ENCODE peak calls at places on chromosomes 3 and 15, in seven cellular contexts. O, Y, P, U, H, L and R are unnamed samples.

GRCh38 chr3:176872771-176873209 is 324.5 kb downstream of the TBL1XR1 start:
- DNase-seq in P (peak), O (peak), U (peak), H (peak), Y (peak), L (no peak), R (peak)

GRCh38 chr3:8835385-8835784 is 66.0 kb upstream of the OXTR start:
- DNase-seq in Y (no peak), P (no peak), U (no peak), L (no peak), O (no peak), H (no peak), R (no peak)

GRCh38 chr3:123780656-123781055 is 103.5 kb downstream of the MYLK start:
- DNase-seq in H (no peak), L (no peak), P (no peak), U (no peak), O (no peak), Y (no peak), R (no peak)

GRCh38 chr3:25542571-25543039 is 114.5 kb downstream of the RARB start:
- DNase-seq in O (no peak), P (no peak), H (no peak), L (no peak), U (no peak), Y (no peak), R (no peak)

GRCh38 chr3:27312044-27312668 is 57.0 kb downstream of the NEK10 start:
- DNase-seq in P (peak), O (no peak), U (no peak), H (peak), L (peak), Y (no peak), R (peak)

GRCh38 chr3:46670000-46670890 is 23.2 kb downstream of the ALS2CL start:
- DNase-seq in Y (no peak), H (no peak), L (no peak), U (no peak), P (no peak), O (peak), R (no peak)

GRCh38 chr15:65824941-65825544 is 33.0 kb upstream of the DENND4A start:
- DNase-seq in O (no peak), H (no peak), P (no peak), U (no peak), Y (no peak), L (no peak), R (peak)

GRCh38 chr15:29369261-29369660 is 99.6 kb upstream of the NSMCE3 start:
- DNase-seq in H (no peak), U (no peak), Y (no peak), L (no peak), O (no peak), P (no peak), R (no peak)

GRCh38 chr3:190083631-190084030 is 37.1 kb downstream of the P3H2 start:
- DNase-seq in P (no peak), L (no peak), Y (no peak), U (no peak), H (no peak), O (no peak), R (peak)

GRCh38 chr3:106728315-106728821 is 648.9 kb upstream of the CCDC54 start:
- DNase-seq in Y (no peak), L (peak), O (no peak), H (no peak), P (peak), U (no peak), R (peak)

GRCh38 chr3:108755686-108756085 is 1.5 kb downstream of the RETNLB start:
- DNase-seq in P (no peak), L (no peak), O (no peak), H (no peak), Y (no peak), U (peak), R (no peak)

GRCh38 chr3:66482005-66482404 is 18.8 kb downstream of the LRIG1 start:
- DNase-seq in P (no peak), L (no peak), O (no peak), H (no peak), U (no peak), Y (no peak), R (no peak)

GRCh38 chr3:66485291-66485968 is 15.4 kb downstream of the LRIG1 start:
- DNase-seq in O (no peak), Y (no peak), H (no peak), P (no peak), L (no peak), U (no peak), R (peak)

GRCh38 chr3:66484106-66484857 is 16.5 kb downstream of the LRIG1 start:
- DNase-seq in O (no peak), L (no peak), P (no peak), Y (no peak), H (no peak), U (no peak), R (no peak)

GRCh38 chr3:66481071-66482001 is 19.5 kb downstream of the LRIG1 start:
- DNase-seq in Y (no peak), H (no peak), O (peak), P (no peak), L (no peak), U (no peak), R (no peak)

GRCh38 chr3:66483006-66483928 is 17.6 kb downstream of the LRIG1 start:
- DNase-seq in U (peak), Y (peak), H (no peak), O (peak), P (peak), L (no peak), R (peak)
- H3K4me3 ChIP-seq in U (no peak), Y (no peak), H (no peak), O (peak), P (no peak), L (no peak), R (no peak)

DNA sequence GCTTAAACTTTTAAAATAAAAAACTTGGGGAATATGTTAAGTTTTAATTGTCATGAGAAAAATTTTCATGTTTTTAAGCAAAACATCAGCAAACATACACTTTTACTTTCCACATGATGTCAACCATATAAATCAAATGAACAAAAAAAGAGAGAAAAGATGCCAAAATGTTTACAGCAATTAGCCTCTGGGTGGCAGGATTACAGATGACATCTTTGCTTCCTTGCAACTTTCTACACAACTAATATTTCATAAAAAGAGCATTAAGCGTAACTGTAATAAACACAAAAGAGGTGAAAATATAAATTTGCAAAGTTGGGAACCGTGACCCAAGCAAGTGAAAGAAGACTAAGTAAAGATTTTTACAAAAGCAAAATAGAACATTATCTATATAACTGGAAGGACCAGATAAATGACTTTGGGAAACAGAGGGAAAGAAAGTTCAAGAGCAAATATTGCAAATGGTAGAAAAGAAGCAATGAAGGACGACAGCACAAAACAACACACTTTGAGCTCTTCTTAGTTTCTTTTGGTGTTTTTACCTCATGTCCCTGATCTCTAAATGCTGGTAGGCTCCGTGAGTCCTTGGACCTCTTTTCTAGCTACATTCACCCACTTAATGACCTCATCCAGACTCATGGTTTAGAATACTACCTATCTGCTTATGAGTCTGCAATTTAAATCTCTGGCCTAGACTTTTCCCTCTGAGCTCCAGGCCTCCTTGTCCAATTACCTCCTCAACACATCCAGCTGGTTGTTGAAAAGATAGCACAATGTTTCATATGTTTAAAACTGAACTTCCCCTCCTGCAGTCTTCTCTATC is 9.4 kb downstream of the TP53BP1 start:
- DNase-seq in Y (no peak), O (no peak), H (peak), U (no peak), P (peak), L (no peak), R (no peak)
- TF ChIP-seq CTCF in Y (peak), O (no peak), H (peak), U (no peak), P (peak), L (peak), R (peak)

GRCh38 chr15:69500339-69500738 is 47.7 kb downstream of the RPLP1 start:
- DNase-seq in U (no peak), O (no peak), Y (no peak), H (no peak), P (no peak), L (no peak), R (no peak)
- H3K4me3 ChIP-seq in U (no peak), O (no peak), Y (no peak), H (no peak), P (no peak), L (no peak), R (no peak)

GRCh38 chr15:52805351-52806283 is 15.5 kb upstream of the ONECUT1 start:
- DNase-seq in P (no peak), H (no peak), Y (no peak), O (no peak), L (no peak), U (peak), R (no peak)
- TF ChIP-seq CTCF in P (peak), H (peak), Y (no peak), O (no peak), L (no peak), U (no peak), R (peak)

GRCh38 chr3:71724171-71724453 is 1.1 kb downstream of the EIF4E3 start:
- DNase-seq in Y (no peak), L (no peak), U (no peak), P (no peak), O (no peak), H (no peak), R (no peak)
- H3K4me3 ChIP-seq in Y (peak), L (peak), U (peak), P (peak), O (peak), H (no peak), R (no peak)

DNA sequence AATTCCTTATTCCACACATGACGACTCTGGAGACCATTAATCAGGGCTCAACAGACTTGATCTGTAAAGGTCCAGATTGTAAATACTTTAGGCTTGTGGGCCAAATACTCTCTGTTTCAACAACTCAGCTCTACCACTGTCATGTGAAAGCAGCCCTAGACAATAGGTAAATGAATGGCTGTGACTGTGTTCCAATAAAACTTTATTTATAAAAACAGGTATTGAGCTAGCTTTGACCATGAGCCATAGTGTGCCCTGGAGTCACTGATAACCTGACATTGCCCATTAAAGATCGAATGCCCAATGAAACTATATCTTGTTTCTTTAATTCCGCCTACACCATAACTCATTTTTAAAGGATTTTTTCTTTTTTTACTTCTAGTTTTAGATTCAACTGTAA is 119.2 kb upstream of the TMC3 start:
- DNase-seq in H (no peak), L (no peak), P (no peak), U (no peak), Y (no peak), O (no peak), R (no peak)
- TF ChIP-seq CTCF in H (no peak), L (no peak), P (no peak), U (no peak), Y (no peak), O (no peak), R (no peak)

DNA sequence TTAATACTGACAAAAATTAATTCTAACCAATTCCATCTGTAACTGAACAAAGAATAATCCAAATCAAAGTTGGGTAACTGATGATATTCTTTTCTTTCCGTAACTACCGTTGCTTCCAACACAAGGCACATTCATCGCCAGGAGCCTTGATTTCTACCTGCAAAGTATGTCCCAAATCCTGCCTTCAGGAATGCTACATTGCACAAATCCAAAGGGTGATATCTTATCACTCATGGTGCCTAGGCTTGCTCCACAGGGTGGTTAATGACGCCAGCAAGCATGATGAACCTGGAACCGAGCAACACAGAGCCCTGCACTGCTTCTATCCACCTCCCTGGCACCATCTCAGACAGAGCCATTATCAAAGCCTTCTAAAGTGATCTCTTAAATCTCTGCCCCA is 772.7 kb downstream of the ROBO1 start:
- DNase-seq in H (no peak), P (no peak), U (no peak), L (no peak), Y (no peak), O (no peak), R (no peak)
- H3K4me3 ChIP-seq in H (no peak), P (no peak), U (no peak), L (no peak), Y (no peak), O (no peak), R (no peak)

GRCh38 chr15:78284758-78285157 is 14.7 kb downstream of the SKIC8 start:
- DNase-seq in H (peak), Y (no peak), U (no peak), L (no peak), P (no peak), O (no peak), R (no peak)
- TF ChIP-seq CTCF in H (peak), Y (no peak), U (no peak), L (no peak), P (no peak), O (no peak), R (peak)

DNA sequence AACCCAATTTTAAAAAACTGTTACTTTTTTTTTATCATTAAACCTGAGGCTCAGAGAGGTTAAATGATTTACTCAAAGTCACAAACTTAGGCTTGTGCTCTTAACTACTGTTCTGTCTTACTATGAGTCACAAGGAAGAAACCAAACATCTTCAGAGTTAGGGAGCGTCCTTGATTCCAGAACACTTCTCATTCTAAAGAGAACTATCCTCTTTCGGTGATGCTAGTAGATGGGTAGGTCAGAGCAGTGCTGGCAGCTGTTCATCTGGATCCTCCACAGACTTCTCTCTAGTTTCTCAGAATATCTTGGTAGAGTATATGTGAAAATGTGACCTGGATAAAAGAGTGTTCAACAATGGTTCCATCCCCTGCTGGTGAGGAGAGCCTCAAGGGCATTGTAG is 3.3 kb downstream of the ARL6IP5 start:
- DNase-seq in P (peak), Y (no peak), O (no peak), H (no peak), U (no peak), L (peak), R (peak)
- H3K4me3 ChIP-seq in P (no peak), Y (no peak), O (peak), H (no peak), U (no peak), L (peak), R (no peak)